ENCODE peak calls at places on chromosomes 3 and 15, in seven cellular contexts. C is left lung; W is activated T-cell treated with anti-CD3 and anti-CD28 coated beads, Interleukin-2, amount 50 U/mL, for 4 hours; A is left cardiac atrium; Z is gastrocnemius medialis; F is activated CD8-positive, alpha-beta memory T cell treated with anti-CD3 and anti-CD28 coated beads, Interleukin-2, amount 10 ng/mL, durations not matched to agents 7 days and 5 days; X is heart right ventricle. R is an unnamed sample.

GRCh38 chr3:23324745-23325144 is 121.6 kb downstream of the UBE2E2 start:
- ATAC-seq in C (peak; percentile 57), W (peak; percentile 38), A (no peak), Z (no peak), F (no peak), X (no peak), R (no peak)

GRCh38 chr3:192861972-192862371 is 55.7 kb downstream of the MB21D2 start:
- ATAC-seq in C (no peak), W (no peak), A (no peak), Z (no peak), F (no peak), X (no peak), R (peak; percentile 71)

GRCh38 chr3:15797600-15798303 is at the start of gene ANKRD28:
- ATAC-seq in C (peak; percentile 72), W (peak; percentile 74), A (peak; percentile 70), Z (peak; percentile 85), F (peak; percentile 49), X (peak; percentile 77), R (peak; percentile 60)

GRCh38 chr3:9169951-9170850 is 79.2 kb downstream of the SRGAP3 start:
- ATAC-seq in C (peak; percentile 34), W (peak; percentile 42), A (no peak), Z (no peak), F (peak; percentile 62), X (no peak), R (peak; percentile 34)

GRCh38 chr15:43441316-43441715 is 51.6 kb downstream of the TP53BP1 start:
- ATAC-seq in C (peak; percentile 23), W (peak; percentile 67), A (no peak), Z (no peak), F (peak; percentile 76), X (no peak), R (peak; percentile 68)

GRCh38 chr3:24311881-24312280 is 182.8 kb downstream of the THRB start:
- ATAC-seq in C (no peak), W (no peak), A (peak; percentile 70), Z (no peak), F (no peak), X (peak; percentile 46), R (no peak)

GRCh38 chr3:12423131-12423530 is 61.1 kb upstream of the TSEN2 start:
- ATAC-seq in C (no peak), W (no peak), A (no peak), Z (no peak), F (no peak), X (no peak), R (no peak)

GRCh38 chr3:115704661-115705338 is 81.5 kb downstream of the GAP43 start:
- ATAC-seq in C (peak; percentile 70), W (no peak), A (no peak), Z (no peak), F (no peak), X (no peak), R (no peak)

GRCh38 chr3:119301662-119302061 is 7.5 kb downstream of the ARHGAP31 start:
- ATAC-seq in C (peak; percentile 10), W (no peak), A (no peak), Z (no peak), F (peak; percentile 57), X (peak; percentile 20), R (peak; percentile 59)

GRCh38 chr3:131796558-131796957 is 238.3 kb downstream of the CPNE4 start:
- ATAC-seq in C (no peak), W (no peak), A (no peak), Z (no peak), F (no peak), X (no peak), R (peak; percentile 37)

GRCh38 chr3:22225161-22225560 is 474.2 kb upstream of the ZNF385D start:
- ATAC-seq in C (no peak), W (no peak), A (no peak), Z (no peak), F (no peak), X (no peak), R (no peak)

GRCh38 chr15:22262613-22263020 is 182.3 kb downstream of the OR4M2 start:
- ATAC-seq in C (peak; percentile 73), W (no peak), A (no peak), Z (no peak), F (no peak), X (no peak), R (no peak)

GRCh38 chr3:57281710-57282109 is 10.8 kb downstream of the ASB14 start:
- ATAC-seq in C (no peak), W (no peak), A (no peak), Z (peak; percentile 53), F (no peak), X (no peak), R (peak; percentile 62)

GRCh38 chr15:91384189-91384720 is 284.2 kb downstream of the SV2B start:
- ATAC-seq in C (peak; percentile 48), W (no peak), A (no peak), Z (no peak), F (no peak), X (peak; percentile 29), R (no peak)

GRCh38 chr15:40439461-40440299 is 1.1 kb upstream of the BAHD1 start:
- ATAC-seq in C (peak; percentile 37), W (no peak), A (peak; percentile 21), Z (no peak), F (no peak), X (no peak), R (peak; percentile 11)

GRCh38 chr15:74200394-74200793 is 2.2 kb downstream of the STRA6 start:
- ATAC-seq in C (peak; percentile 49), W (no peak), A (no peak), Z (peak; percentile 71), F (no peak), X (no peak), R (no peak)

GRCh38 chr3:45475145-45475544 is 86.8 kb downstream of the LARS2 start:
- ATAC-seq in C (no peak), W (no peak), A (no peak), Z (no peak), F (no peak), X (no peak), R (no peak)

GRCh38 chr15:41006479-41006878 is 53.2 kb downstream of the CHAC1 start:
- ATAC-seq in C (no peak), W (no peak), A (peak; percentile 78), Z (peak; percentile 95), F (no peak), X (no peak), R (no peak)

GRCh38 chr3:28210968-28211713 is 30.3 kb upstream of the CMC1 start:
- ATAC-seq in C (no peak), W (no peak), A (no peak), Z (no peak), F (peak; percentile 51), X (no peak), R (no peak)

GRCh38 chr3:74538669-74539068 is 75.8 kb downstream of the CNTN3 start:
- ATAC-seq in C (no peak), W (no peak), A (no peak), Z (no peak), F (no peak), X (no peak), R (no peak)

GRCh38 chr15:31024330-31024729 is 32.9 kb upstream of the MTMR10 start:
- ATAC-seq in C (peak; percentile 58), W (no peak), A (peak; percentile 65), Z (no peak), F (no peak), X (peak; percentile 58), R (no peak)

GRCh38 chr15:47442366-47442765 is 274.9 kb upstream of the SEMA6D start:
- ATAC-seq in C (no peak), W (no peak), A (no peak), Z (no peak), F (no peak), X (no peak), R (no peak)

R was measured in activated T-helper 17 cell treated with anti-CD3 and anti-CD28 coated beads, Interleukin-2, amount 50 U/mL, for 72 hours.